ENCODE peak calls at places on chromosomes 2 and 18, in six cellular contexts. H is G401, K is cardiac fibroblast, V is body of pancreas, O is MCF 10A, G is NCI-H1105 treated with DMSO at 0.1 percent for 48 hours. D is an unnamed sample.

GRCh38 chr2:168758970-168759820 is 43.2 kb upstream of the NOSTRIN start:
- DNase-seq in H (peak; percentile 47), K (peak; percentile 72), V (peak; percentile 44), O (peak; percentile 67), G (peak; percentile 37), D (peak; percentile 74)

GRCh38 chr2:227154976-227155375 is 9.0 kb downstream of the COL4A4 start:
- DNase-seq in H (no peak), K (peak; percentile 88), V (peak; percentile 26), O (no peak), G (no peak), D (peak; percentile 49)

GRCh38 chr2:236176417-236176816 is 8.2 kb upstream of the GBX2 start:
- DNase-seq in H (peak; percentile 32), K (peak; percentile 35), V (no peak), O (peak; percentile 51), G (no peak), D (peak; percentile 47)

GRCh38 chr18:50862401-50862800 is 16.5 kb upstream of the ME2 start:
- DNase-seq in H (no peak), K (no peak), V (no peak), O (no peak), G (no peak), D (no peak)

GRCh38 chr2:121613774-121614173 is 35.5 kb downstream of the CLASP1 start:
- DNase-seq in H (no peak), K (peak; percentile 28), V (no peak), O (no peak), G (no peak), D (no peak)

GRCh38 chr2:46164581-46165301 is 132.5 kb upstream of the EPAS1 start:
- DNase-seq in H (no peak), K (peak; percentile 97), V (peak; percentile 42), O (peak; percentile 94), G (no peak), D (peak; percentile 94)

GRCh38 chr18:50619833-50620232 is 59.9 kb downstream of the MAPK4 start:
- DNase-seq in H (peak; percentile 43), K (no peak), V (no peak), O (no peak), G (no peak), D (no peak)

GRCh38 chr2:113869253-113869652 is 20.6 kb upstream of the ACTR3 start:
- DNase-seq in H (no peak), K (no peak), V (no peak), O (no peak), G (no peak), D (no peak)

GRCh38 chr2:106073608-106074406 is 120.3 kb downstream of the UXS1 start:
- DNase-seq in H (no peak), K (no peak), V (no peak), O (no peak), G (no peak), D (no peak)

GRCh38 chr2:241300000-241300399 is 15.5 kb downstream of the HDLBP start:
- DNase-seq in H (no peak), K (no peak), V (no peak), O (no peak), G (no peak), D (no peak)

GRCh38 chr2:2668681-2669265 is 337.7 kb upstream of the MYT1L start:
- DNase-seq in H (no peak), K (no peak), V (no peak), O (no peak), G (no peak), D (no peak)

GRCh38 chr2:44707945-44708645 is 233.4 kb upstream of the SIX3 start:
- DNase-seq in H (no peak), K (no peak), V (no peak), O (peak; percentile 30), G (peak; percentile 87), D (no peak)

GRCh38 chr2:88258208-88258607 is 88.1 kb downstream of the THNSL2 start:
- DNase-seq in H (no peak), K (no peak), V (no peak), O (peak; percentile 88), G (peak; percentile 63), D (no peak)

GRCh38 chr2:10120938-10121574 is 1.5 kb upstream of the RRM2 start:
- DNase-seq in H (no peak), K (peak; percentile 49), V (peak; percentile 61), O (peak; percentile 67), G (peak; percentile 49), D (no peak)

GRCh38 chr2:19866741-19867140 is 35.0 kb downstream of the TTC32 start:
- DNase-seq in H (no peak), K (no peak), V (no peak), O (no peak), G (no peak), D (no peak)

GRCh38 chr18:45521151-45521550 is 94.1 kb upstream of the SLC14A2 start:
- DNase-seq in H (no peak), K (peak; percentile 9), V (no peak), O (peak; percentile 44), G (no peak), D (peak; percentile 71)

GRCh38 chr18:56003009-56003408 is 415.0 kb upstream of the TCF4 start:
- DNase-seq in H (no peak), K (no peak), V (no peak), O (no peak), G (no peak), D (no peak)

GRCh38 chr2:217609952-217610351 is 392.8 kb downstream of the TNS1 start:
- DNase-seq in H (no peak), K (no peak), V (no peak), O (no peak), G (no peak), D (no peak)

GRCh38 chr2:32559136-32559535 is 68.7 kb upstream of the TTC27 start:
- DNase-seq in H (peak; percentile 33), K (peak; percentile 41), V (no peak), O (peak; percentile 8), G (no peak), D (peak; percentile 14)

GRCh38 chr2:164948540-164948939 is 6.8 kb downstream of the SLC38A11 start:
- DNase-seq in H (no peak), K (no peak), V (no peak), O (no peak), G (no peak), D (no peak)

GRCh38 chr18:9890957-9891356 is 5.2 kb downstream of the TXNDC2 start:
- DNase-seq in H (no peak), K (no peak), V (no peak), O (no peak), G (no peak), D (no peak)

GRCh38 chr2:47520302-47520630 is 117.3 kb downstream of the MSH2 start:
- DNase-seq in H (peak; percentile 63), K (no peak), V (no peak), O (no peak), G (no peak), D (no peak)

GRCh38 chr2:219175928-219176817 is 552 bp downstream of the CNPPD1 start:
- DNase-seq in H (peak; percentile 68), K (peak; percentile 26), V (peak; percentile 61), O (peak; percentile 39), G (peak; percentile 45), D (no peak)

GRCh38 chr2:144936442-144936841 is 416.5 kb upstream of the ZEB2 start:
- DNase-seq in H (no peak), K (peak; percentile 82), V (no peak), O (no peak), G (no peak), D (no peak)

GRCh38 chr2:100246163-100247145 is 75.8 kb downstream of the LONRF2 start:
- DNase-seq in H (no peak), K (peak; percentile 32), V (peak; percentile 22), O (peak; percentile 18), G (no peak), D (peak; percentile 13)

GRCh38 chr2:178951266-178952006 is 98.5 kb downstream of the CCDC141 start:
- DNase-seq in H (no peak), K (no peak), V (no peak), O (no peak), G (no peak), D (no peak)

GRCh38 chr2:9769171-9770005 is 73.9 kb upstream of the TAF1B start:
- DNase-seq in H (peak; percentile 64), K (no peak), V (peak; percentile 38), O (peak; percentile 56), G (peak; percentile 72), D (no peak)

GRCh38 chr2:85769236-85769986 is 15.6 kb downstream of the ATOH8 start:
- DNase-seq in H (no peak), K (no peak), V (no peak), O (no peak), G (peak; percentile 79), D (no peak)

GRCh38 chr18:13227910-13228309 is 9.3 kb downstream of the LDLRAD4 start:
- DNase-seq in H (no peak), K (no peak), V (no peak), O (no peak), G (no peak), D (no peak)

GRCh38 chr2:241561811-241562210 is 3.3 kb downstream of the BOK start:
- DNase-seq in H (peak; percentile 55), K (peak; percentile 55), V (peak; percentile 50), O (peak; percentile 41), G (no peak), D (peak; percentile 64)

GRCh38 chr2:100367163-100367562 is 44.9 kb upstream of the LONRF2 start:
- DNase-seq in H (no peak), K (no peak), V (no peak), O (no peak), G (no peak), D (no peak)

GRCh38 chr2:95262896-95263542 is 11.2 kb upstream of the PROM2 start:
- DNase-seq in H (no peak), K (no peak), V (no peak), O (no peak), G (no peak), D (no peak)

GRCh38 chr2:45168731-45169338 is 159.6 kb upstream of the SIX2 start:
- DNase-seq in H (no peak), K (peak; percentile 49), V (peak; percentile 60), O (peak; percentile 65), G (no peak), D (no peak)

GRCh38 chr2:74507926-74508520 is 528 bp upstream of the PCGF1 start:
- DNase-seq in H (peak; percentile 59), K (peak; percentile 41), V (peak; percentile 35), O (peak; percentile 24), G (peak; percentile 51), D (peak; percentile 90)

D was measured in foreskin fibroblast.